ENCODE peak calls at places on chromosomes 13 and 19, in eight cellular contexts. X is cardiac muscle cell, N is lung, K is foreskin keratinocyte, B is NCI-H1105 treated with DMSO at 0.1 percent for 48 hours, O is T-helper 17 cell, A is cerebellum, Z is hypothalamus. W is an unnamed sample.
A peak's percentile ranks its signal among the peaks of the same experiment; 100 is the strongest.

GRCh38 chr13:70960841-70961443 is 852.7 kb upstream of the KLHL1 start:
- DNase-seq in X (peak; percentile 48), N (no peak), K (no peak), B (peak; percentile 9), O (no peak), A (peak; percentile 0), Z (no peak), W (peak; percentile 38)

GRCh38 chr19:15449620-15450527 is at the start of gene WIZ:
- DNase-seq in X (peak; percentile 87), N (peak; percentile 87), K (no peak), B (peak; percentile 29), O (peak; percentile 81), A (peak; percentile 93), Z (peak; percentile 18), W (peak; percentile 82)

GRCh38 chr13:71602327-71602726 is 264.7 kb downstream of the DACH1 start:
- DNase-seq in X (no peak), N (no peak), K (no peak), B (peak; percentile 73), O (no peak), A (no peak), Z (no peak), W (no peak)

GRCh38 chr13:36357692-36358091 is 11.5 kb upstream of the SPART start:
- DNase-seq in X (no peak), N (no peak), K (no peak), B (no peak), O (no peak), A (no peak), Z (no peak), W (no peak)

GRCh38 chr13:113862766-113863510 is 938 bp downstream of the GAS6 start:
- DNase-seq in X (peak; percentile 49), N (no peak), K (no peak), B (peak; percentile 12), O (no peak), A (peak; percentile 31), Z (no peak), W (peak; percentile 14)

GRCh38 chr19:17772172-17772571 is 20.9 kb downstream of the FCHO1 start:
- DNase-seq in X (no peak), N (no peak), K (no peak), B (no peak), O (no peak), A (no peak), Z (no peak), W (no peak)

GRCh38 chr13:113981201-113981605 is 7.3 kb upstream of the C13orf46 start:
- DNase-seq in X (no peak), N (peak; percentile 88), K (peak; percentile 42), B (peak; percentile 100), O (no peak), A (peak; percentile 51), Z (no peak), W (peak; percentile 46)

GRCh38 chr13:31756346-31756745 is 17.0 kb downstream of the RXFP2 start:
- DNase-seq in X (no peak), N (no peak), K (peak; percentile 32), B (no peak), O (no peak), A (no peak), Z (no peak), W (no peak)

GRCh38 chr13:63307239-63307638 is 1891.6 kb upstream of the PCDH20 start:
- DNase-seq in X (no peak), N (no peak), K (peak; percentile 18), B (no peak), O (no peak), A (no peak), Z (no peak), W (no peak)

GRCh38 chr19:6611441-6611852 is 20.5 kb upstream of the CD70 start:
- DNase-seq in X (no peak), N (no peak), K (no peak), B (no peak), O (no peak), A (no peak), Z (no peak), W (no peak)

GRCh38 chr13:104949840-104950805 is 1585.3 kb downstream of the EFNB2 start:
- DNase-seq in X (no peak), N (no peak), K (no peak), B (no peak), O (no peak), A (no peak), Z (no peak), W (no peak)

GRCh38 chr13:20392530-20392929 is 133.1 kb downstream of the CRYL1 start:
- DNase-seq in X (no peak), N (no peak), K (no peak), B (no peak), O (no peak), A (no peak), Z (no peak), W (no peak)

W was measured in cerebellar cortex.